ENCODE peak calls at places on chromosomes 3 and 15, in four cellular contexts. One of them, this sample, is unnamed.

GRCh38 chr3:114179575-114179974 is 723 bp upstream of the DRD3 start:
- DNase-seq in LoVo: no peak
- DNase-seq in psoas muscle: no peak
- DNase-seq in activated CD4-positive, CD25-positive, alpha-beta regulatory T cell treated with anti-CD3 and anti-CD28 coated beads, Interleukin-2, amount 50 U/mL, for 72 hours: no peak
- DNase-seq in this sample: no peak

GRCh38 chr3:197495999-197496745 is 59.6 kb downstream of the BDH1 start:
- DNase-seq in psoas muscle: no peak
- DNase-seq in activated CD4-positive, CD25-positive, alpha-beta regulatory T cell treated with anti-CD3 and anti-CD28 coated beads, Interleukin-2, amount 50 U/mL, for 72 hours: no peak
- DNase-seq in LoVo: no peak
- DNase-seq in this sample: no peak

GRCh38 chr3:197562398-197563251 is 6.9 kb upstream of the BDH1 start:
- DNase-seq in LoVo: no peak
- DNase-seq in activated CD4-positive, CD25-positive, alpha-beta regulatory T cell treated with anti-CD3 and anti-CD28 coated beads, Interleukin-2, amount 50 U/mL, for 72 hours: no peak
- DNase-seq in psoas muscle: no peak
- DNase-seq in this sample: no peak

GRCh38 chr15:33132722-33133345 is 61.7 kb downstream of the FMN1 start:
- DNase-seq in psoas muscle: no peak
- DNase-seq in activated CD4-positive, CD25-positive, alpha-beta regulatory T cell treated with anti-CD3 and anti-CD28 coated beads, Interleukin-2, amount 50 U/mL, for 72 hours: no peak
- DNase-seq in LoVo: peak
- DNase-seq in this sample: peak

GRCh38 chr15:86879250-86880229 is 799.9 kb downstream of the AGBL1 start:
- DNase-seq in psoas muscle: peak
- DNase-seq in LoVo: no peak
- DNase-seq in activated CD4-positive, CD25-positive, alpha-beta regulatory T cell treated with anti-CD3 and anti-CD28 coated beads, Interleukin-2, amount 50 U/mL, for 72 hours: no peak
- DNase-seq in this sample: no peak

GRCh38 chr15:53115563-53115962 is 325.4 kb upstream of the ONECUT1 start:
- DNase-seq in activated CD4-positive, CD25-positive, alpha-beta regulatory T cell treated with anti-CD3 and anti-CD28 coated beads, Interleukin-2, amount 50 U/mL, for 72 hours: no peak
- DNase-seq in LoVo: no peak
- DNase-seq in psoas muscle: no peak
- DNase-seq in this sample: no peak

GRCh38 chr15:66941791-66942190 is 123.6 kb upstream of the SMAD3 start:
- DNase-seq in activated CD4-positive, CD25-positive, alpha-beta regulatory T cell treated with anti-CD3 and anti-CD28 coated beads, Interleukin-2, amount 50 U/mL, for 72 hours: peak
- DNase-seq in LoVo: no peak
- DNase-seq in psoas muscle: no peak
- DNase-seq in this sample: no peak

GRCh38 chr3:55332191-55332590 is 154.9 kb downstream of the WNT5A start:
- DNase-seq in psoas muscle: no peak
- DNase-seq in activated CD4-positive, CD25-positive, alpha-beta regulatory T cell treated with anti-CD3 and anti-CD28 coated beads, Interleukin-2, amount 50 U/mL, for 72 hours: no peak
- DNase-seq in LoVo: no peak
- DNase-seq in this sample: no peak

GRCh38 chr15:86916671-86917450 is 837.2 kb downstream of the AGBL1 start:
- DNase-seq in activated CD4-positive, CD25-positive, alpha-beta regulatory T cell treated with anti-CD3 and anti-CD28 coated beads, Interleukin-2, amount 50 U/mL, for 72 hours: no peak
- DNase-seq in psoas muscle: no peak
- DNase-seq in LoVo: no peak
- DNase-seq in this sample: no peak

GRCh38 chr15:85614059-85614458 is 180.7 kb downstream of the KLHL25 start:
- DNase-seq in psoas muscle: no peak
- DNase-seq in LoVo: no peak
- DNase-seq in activated CD4-positive, CD25-positive, alpha-beta regulatory T cell treated with anti-CD3 and anti-CD28 coated beads, Interleukin-2, amount 50 U/mL, for 72 hours: no peak
- DNase-seq in this sample: no peak

GRCh38 chr15:78709263-78709882 is 68.4 kb upstream of the CHRNB4 start:
- DNase-seq in LoVo: peak
- DNase-seq in psoas muscle: peak
- DNase-seq in activated CD4-positive, CD25-positive, alpha-beta regulatory T cell treated with anti-CD3 and anti-CD28 coated beads, Interleukin-2, amount 50 U/mL, for 72 hours: peak
- DNase-seq in this sample: no peak

GRCh38 chr3:14879161-14879888 is 60.6 kb downstream of the FGD5 start:
- DNase-seq in LoVo: peak
- DNase-seq in activated CD4-positive, CD25-positive, alpha-beta regulatory T cell treated with anti-CD3 and anti-CD28 coated beads, Interleukin-2, amount 50 U/mL, for 72 hours: no peak
- DNase-seq in psoas muscle: peak
- DNase-seq in this sample: peak

GRCh38 chr3:153290278-153291015 is 128.4 kb downstream of the RAP2B start:
- DNase-seq in activated CD4-positive, CD25-positive, alpha-beta regulatory T cell treated with anti-CD3 and anti-CD28 coated beads, Interleukin-2, amount 50 U/mL, for 72 hours: no peak
- DNase-seq in LoVo: no peak
- DNase-seq in psoas muscle: no peak
- DNase-seq in this sample: no peak

GRCh38 chr3:152270145-152270870 is 1.6 kb downstream of the MBNL1 start:
- DNase-seq in LoVo: no peak
- DNase-seq in activated CD4-positive, CD25-positive, alpha-beta regulatory T cell treated with anti-CD3 and anti-CD28 coated beads, Interleukin-2, amount 50 U/mL, for 72 hours: no peak
- DNase-seq in psoas muscle: no peak
- DNase-seq in this sample: no peak

GRCh38 chr3:108472011-108472591 is 38.3 kb downstream of the MYH15 start:
- DNase-seq in activated CD4-positive, CD25-positive, alpha-beta regulatory T cell treated with anti-CD3 and anti-CD28 coated beads, Interleukin-2, amount 50 U/mL, for 72 hours: no peak
- DNase-seq in psoas muscle: no peak
- DNase-seq in LoVo: peak
- DNase-seq in this sample: no peak

GRCh38 chr15:44798815-44799214 is 62.5 kb downstream of the TRIM69 start:
- DNase-seq in activated CD4-positive, CD25-positive, alpha-beta regulatory T cell treated with anti-CD3 and anti-CD28 coated beads, Interleukin-2, amount 50 U/mL, for 72 hours: no peak
- DNase-seq in psoas muscle: no peak
- DNase-seq in LoVo: no peak
- DNase-seq in this sample: no peak

GRCh38 chr3:196268270-196269163 is 19.0 kb downstream of the PCYT1A start:
- DNase-seq in LoVo: peak
- DNase-seq in activated CD4-positive, CD25-positive, alpha-beta regulatory T cell treated with anti-CD3 and anti-CD28 coated beads, Interleukin-2, amount 50 U/mL, for 72 hours: no peak
- DNase-seq in psoas muscle: no peak
- DNase-seq in this sample: peak

GRCh38 chr15:87744815-87745214 is 511.7 kb downstream of the NTRK3 start:
- DNase-seq in LoVo: no peak
- DNase-seq in activated CD4-positive, CD25-positive, alpha-beta regulatory T cell treated with anti-CD3 and anti-CD28 coated beads, Interleukin-2, amount 50 U/mL, for 72 hours: no peak
- DNase-seq in psoas muscle: no peak
- DNase-seq in this sample: no peak

GRCh38 chr3:126112531-126113237 is 28.8 kb upstream of the SLC41A3 start:
- DNase-seq in psoas muscle: no peak
- DNase-seq in LoVo: no peak
- DNase-seq in activated CD4-positive, CD25-positive, alpha-beta regulatory T cell treated with anti-CD3 and anti-CD28 coated beads, Interleukin-2, amount 50 U/mL, for 72 hours: no peak
- DNase-seq in this sample: no peak

GRCh38 chr3:153856932-153857331 is 264.3 kb upstream of the ARHGEF26 start:
- DNase-seq in LoVo: no peak
- DNase-seq in activated CD4-positive, CD25-positive, alpha-beta regulatory T cell treated with anti-CD3 and anti-CD28 coated beads, Interleukin-2, amount 50 U/mL, for 72 hours: no peak
- DNase-seq in psoas muscle: no peak
- DNase-seq in this sample: peak

GRCh38 chr15:71278989-71279756 is 163.9 kb downstream of the THSD4 start:
- DNase-seq in psoas muscle: peak
- DNase-seq in activated CD4-positive, CD25-positive, alpha-beta regulatory T cell treated with anti-CD3 and anti-CD28 coated beads, Interleukin-2, amount 50 U/mL, for 72 hours: no peak
- DNase-seq in LoVo: peak
- DNase-seq in this sample: no peak

GRCh38 chr15:69303337-69304175 is 4.8 kb downstream of the PAQR5 start:
- DNase-seq in LoVo: no peak
- DNase-seq in activated CD4-positive, CD25-positive, alpha-beta regulatory T cell treated with anti-CD3 and anti-CD28 coated beads, Interleukin-2, amount 50 U/mL, for 72 hours: no peak
- DNase-seq in psoas muscle: no peak
- DNase-seq in this sample: no peak

GRCh38 chr3:196868297-196868661 is 559 bp downstream of the SENP5 start:
- DNase-seq in LoVo: peak
- DNase-seq in activated CD4-positive, CD25-positive, alpha-beta regulatory T cell treated with anti-CD3 and anti-CD28 coated beads, Interleukin-2, amount 50 U/mL, for 72 hours: peak
- DNase-seq in psoas muscle: peak
- DNase-seq in this sample: peak

GRCh38 chr3:4898454-4899313 is 80.6 kb upstream of the BHLHE40 start:
- DNase-seq in LoVo: no peak
- DNase-seq in activated CD4-positive, CD25-positive, alpha-beta regulatory T cell treated with anti-CD3 and anti-CD28 coated beads, Interleukin-2, amount 50 U/mL, for 72 hours: no peak
- DNase-seq in psoas muscle: no peak
- DNase-seq in this sample: no peak

GRCh38 chr3:147395975-147396708 is 10.2 kb downstream of the ZIC4 start:
- DNase-seq in psoas muscle: no peak
- DNase-seq in LoVo: no peak
- DNase-seq in activated CD4-positive, CD25-positive, alpha-beta regulatory T cell treated with anti-CD3 and anti-CD28 coated beads, Interleukin-2, amount 50 U/mL, for 72 hours: no peak
- DNase-seq in this sample: no peak

GRCh38 chr15:62739082-62739481 is 303.5 kb upstream of the TPM1 start:
- DNase-seq in psoas muscle: no peak
- DNase-seq in LoVo: no peak
- DNase-seq in activated CD4-positive, CD25-positive, alpha-beta regulatory T cell treated with anti-CD3 and anti-CD28 coated beads, Interleukin-2, amount 50 U/mL, for 72 hours: no peak
- DNase-seq in this sample: no peak

GRCh38 chr3:122560680-122561079 is 3.4 kb downstream of the PARP9 start:
- DNase-seq in activated CD4-positive, CD25-positive, alpha-beta regulatory T cell treated with anti-CD3 and anti-CD28 coated beads, Interleukin-2, amount 50 U/mL, for 72 hours: no peak
- DNase-seq in psoas muscle: no peak
- DNase-seq in LoVo: peak
- DNase-seq in this sample: no peak